ENCODE peak calls at places on chromosome 3, in eight cellular contexts. One of them, this sample, is unnamed.

GRCh38 chr3:188061133-188061532 is 92.8 kb upstream of the LPP start:
- DNase-seq in OCI-LY7: peak
- DNase-seq in WTC11: no peak
- DNase-seq in stomach: no peak
- DNase-seq in CD8-positive, alpha-beta T cell: peak
- DNase-seq in GM12864: no peak
- DNase-seq in lower lobe of right lung: no peak
- DNase-seq in CD14-positive monocyte: no peak
- DNase-seq in this sample: peak

GRCh38 chr3:101017048-101017447 is 23.8 kb upstream of the ABI3BP start:
- DNase-seq in OCI-LY7: no peak
- DNase-seq in WTC11: no peak
- DNase-seq in stomach: no peak
- DNase-seq in CD8-positive, alpha-beta T cell: no peak
- DNase-seq in GM12864: no peak
- DNase-seq in lower lobe of right lung: no peak
- DNase-seq in CD14-positive monocyte: no peak
- DNase-seq in this sample: peak

GRCh38 chr3:114899186-114899931 is 247.7 kb downstream of the ZBTB20 start:
- DNase-seq in OCI-LY7: no peak
- DNase-seq in WTC11: no peak
- DNase-seq in stomach: no peak
- DNase-seq in CD8-positive, alpha-beta T cell: no peak
- DNase-seq in GM12864: no peak
- DNase-seq in lower lobe of right lung: no peak
- DNase-seq in CD14-positive monocyte: no peak
- DNase-seq in this sample: no peak

GRCh38 chr3:13228584-13228983 is 155.4 kb upstream of the IQSEC1 start:
- DNase-seq in OCI-LY7: no peak
- DNase-seq in WTC11: no peak
- DNase-seq in stomach: no peak
- DNase-seq in CD8-positive, alpha-beta T cell: no peak
- DNase-seq in GM12864: no peak
- DNase-seq in lower lobe of right lung: no peak
- DNase-seq in CD14-positive monocyte: no peak
- DNase-seq in this sample: no peak

GRCh38 chr3:67609709-67610108 is 44.7 kb downstream of the SUCLG2 start:
- DNase-seq in OCI-LY7: no peak
- DNase-seq in WTC11: no peak
- DNase-seq in stomach: no peak
- DNase-seq in CD8-positive, alpha-beta T cell: no peak
- DNase-seq in GM12864: no peak
- DNase-seq in lower lobe of right lung: no peak
- DNase-seq in CD14-positive monocyte: no peak
- DNase-seq in this sample: no peak

GRCh38 chr3:181969925-181970324 is 258.2 kb downstream of the SOX2 start:
- DNase-seq in OCI-LY7: no peak
- DNase-seq in WTC11: no peak
- DNase-seq in stomach: no peak
- DNase-seq in CD8-positive, alpha-beta T cell: no peak
- DNase-seq in GM12864: no peak
- DNase-seq in lower lobe of right lung: no peak
- DNase-seq in CD14-positive monocyte: no peak
- DNase-seq in this sample: no peak

GRCh38 chr3:13474776-13475303 is 5.3 kb upstream of the HDAC11 start:
- DNase-seq in OCI-LY7: no peak
- DNase-seq in WTC11: no peak
- DNase-seq in stomach: no peak
- DNase-seq in CD8-positive, alpha-beta T cell: no peak
- DNase-seq in GM12864: no peak
- DNase-seq in lower lobe of right lung: no peak
- DNase-seq in CD14-positive monocyte: peak
- DNase-seq in this sample: no peak

GRCh38 chr3:20327889-20328288 is 141.9 kb upstream of the SGO1 start:
- DNase-seq in OCI-LY7: no peak
- DNase-seq in WTC11: no peak
- DNase-seq in stomach: no peak
- DNase-seq in CD8-positive, alpha-beta T cell: no peak
- DNase-seq in GM12864: no peak
- DNase-seq in lower lobe of right lung: no peak
- DNase-seq in CD14-positive monocyte: no peak
- DNase-seq in this sample: no peak

GRCh38 chr3:10391391-10391790 is 70.5 kb upstream of the SEC13 start:
- DNase-seq in OCI-LY7: no peak
- DNase-seq in WTC11: no peak
- DNase-seq in stomach: no peak
- DNase-seq in CD8-positive, alpha-beta T cell: no peak
- DNase-seq in GM12864: no peak
- DNase-seq in lower lobe of right lung: no peak
- DNase-seq in CD14-positive monocyte: no peak
- DNase-seq in this sample: no peak

GRCh38 chr3:161317077-161317476 is 54.2 kb downstream of the SPTSSB start:
- DNase-seq in OCI-LY7: no peak
- DNase-seq in WTC11: no peak
- DNase-seq in stomach: no peak
- DNase-seq in CD8-positive, alpha-beta T cell: no peak
- DNase-seq in GM12864: no peak
- DNase-seq in lower lobe of right lung: no peak
- DNase-seq in CD14-positive monocyte: no peak
- DNase-seq in this sample: no peak

GRCh38 chr3:42226470-42227425 is 39.2 kb downstream of the CCK start:
- DNase-seq in OCI-LY7: peak
- DNase-seq in WTC11: no peak
- DNase-seq in stomach: no peak
- DNase-seq in CD8-positive, alpha-beta T cell: no peak
- DNase-seq in GM12864: no peak
- DNase-seq in lower lobe of right lung: no peak
- DNase-seq in CD14-positive monocyte: no peak
- DNase-seq in this sample: no peak

GRCh38 chr3:4503050-4503449 is 9.9 kb downstream of the ITPR1 start:
- DNase-seq in OCI-LY7: peak
- DNase-seq in WTC11: no peak
- DNase-seq in stomach: no peak
- DNase-seq in CD8-positive, alpha-beta T cell: no peak
- DNase-seq in GM12864: peak
- DNase-seq in lower lobe of right lung: no peak
- DNase-seq in CD14-positive monocyte: no peak
- DNase-seq in this sample: no peak

GRCh38 chr3:189947948-189948723 is 172.6 kb downstream of the P3H2 start:
- DNase-seq in OCI-LY7: peak
- DNase-seq in WTC11: no peak
- DNase-seq in stomach: no peak
- DNase-seq in CD8-positive, alpha-beta T cell: no peak
- DNase-seq in GM12864: no peak
- DNase-seq in lower lobe of right lung: no peak
- DNase-seq in CD14-positive monocyte: no peak
- DNase-seq in this sample: peak

GRCh38 chr3:50644556-50644955 is 27.6 kb downstream of the MAPKAPK3 start:
- DNase-seq in OCI-LY7: no peak
- DNase-seq in WTC11: no peak
- DNase-seq in stomach: no peak
- DNase-seq in CD8-positive, alpha-beta T cell: no peak
- DNase-seq in GM12864: no peak
- DNase-seq in lower lobe of right lung: no peak
- DNase-seq in CD14-positive monocyte: no peak
- DNase-seq in this sample: no peak

GRCh38 chr3:112699436-112699978 is 58.6 kb upstream of the CCDC80 start:
- DNase-seq in OCI-LY7: no peak
- DNase-seq in WTC11: no peak
- DNase-seq in stomach: no peak
- DNase-seq in CD8-positive, alpha-beta T cell: no peak
- DNase-seq in GM12864: no peak
- DNase-seq in lower lobe of right lung: no peak
- DNase-seq in CD14-positive monocyte: no peak
- DNase-seq in this sample: peak
- TF ChIP-seq CTCF in OCI-LY7: no peak
- TF ChIP-seq CTCF in WTC11: no peak
- TF ChIP-seq CTCF in stomach: no peak
- TF ChIP-seq CTCF in CD8-positive, alpha-beta T cell: no peak
- TF ChIP-seq CTCF in GM12864: no peak
- TF ChIP-seq CTCF in lower lobe of right lung: no peak
- TF ChIP-seq CTCF in CD14-positive monocyte: no peak
- TF ChIP-seq CTCF in this sample: peak

DNA sequence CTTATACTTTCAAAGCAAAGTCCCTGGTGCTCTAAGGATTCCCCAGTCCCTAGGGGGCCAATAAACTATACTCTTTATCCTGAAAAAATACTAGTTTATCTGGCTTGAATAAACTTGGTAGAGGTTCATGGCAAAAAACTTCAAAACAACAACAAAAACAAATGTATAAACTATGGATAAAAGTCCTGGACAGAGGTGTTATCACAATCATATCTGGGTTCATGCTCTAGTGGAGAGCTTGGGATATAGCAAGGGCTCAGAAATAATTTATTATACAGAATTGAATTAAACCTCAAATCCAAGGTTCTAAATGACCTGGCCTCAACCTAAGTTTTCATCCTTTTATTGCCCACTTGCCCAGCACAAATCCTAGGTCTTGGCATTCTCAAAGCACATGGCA is 98.6 kb upstream of the TRIM42 start:
- DNase-seq in OCI-LY7: no peak
- DNase-seq in WTC11: no peak
- DNase-seq in stomach: no peak
- DNase-seq in CD8-positive, alpha-beta T cell: no peak
- DNase-seq in GM12864: no peak
- DNase-seq in lower lobe of right lung: no peak
- DNase-seq in CD14-positive monocyte: no peak
- DNase-seq in this sample: no peak
- TF ChIP-seq CTCF in OCI-LY7: peak
- TF ChIP-seq CTCF in WTC11: no peak
- TF ChIP-seq CTCF in stomach: no peak
- TF ChIP-seq CTCF in CD8-positive, alpha-beta T cell: no peak
- TF ChIP-seq CTCF in GM12864: no peak
- TF ChIP-seq CTCF in lower lobe of right lung: no peak
- TF ChIP-seq CTCF in CD14-positive monocyte: no peak
- TF ChIP-seq CTCF in this sample: no peak

DNA sequence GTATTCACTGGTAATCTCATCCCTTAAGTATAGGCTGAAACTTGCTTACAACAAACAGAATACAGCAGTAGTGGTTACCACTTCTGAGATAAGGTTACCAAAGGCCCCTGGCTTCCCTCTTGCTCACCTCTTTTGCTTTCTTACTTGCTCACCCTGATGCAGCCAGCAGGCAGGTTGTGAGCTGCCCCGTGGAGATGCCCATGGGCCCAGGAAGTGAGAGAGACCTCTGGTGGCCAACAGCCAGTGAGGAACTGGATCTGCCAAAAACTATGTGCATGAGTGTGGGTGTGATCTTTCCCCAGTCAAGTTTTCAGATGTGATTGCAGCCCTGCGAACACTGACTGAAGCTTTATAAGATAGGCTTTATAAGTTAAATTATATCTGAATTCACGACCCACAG is 48.7 kb downstream of the NMNAT3 start:
- DNase-seq in OCI-LY7: peak
- DNase-seq in WTC11: peak
- DNase-seq in stomach: no peak
- DNase-seq in CD8-positive, alpha-beta T cell: no peak
- DNase-seq in GM12864: peak
- DNase-seq in lower lobe of right lung: no peak
- DNase-seq in CD14-positive monocyte: no peak
- DNase-seq in this sample: no peak
- TF ChIP-seq CTCF in OCI-LY7: peak
- TF ChIP-seq CTCF in WTC11: no peak
- TF ChIP-seq CTCF in stomach: no peak
- TF ChIP-seq CTCF in CD8-positive, alpha-beta T cell: no peak
- TF ChIP-seq CTCF in GM12864: peak
- TF ChIP-seq CTCF in lower lobe of right lung: peak
- TF ChIP-seq CTCF in CD14-positive monocyte: peak
- TF ChIP-seq CTCF in this sample: no peak

DNA sequence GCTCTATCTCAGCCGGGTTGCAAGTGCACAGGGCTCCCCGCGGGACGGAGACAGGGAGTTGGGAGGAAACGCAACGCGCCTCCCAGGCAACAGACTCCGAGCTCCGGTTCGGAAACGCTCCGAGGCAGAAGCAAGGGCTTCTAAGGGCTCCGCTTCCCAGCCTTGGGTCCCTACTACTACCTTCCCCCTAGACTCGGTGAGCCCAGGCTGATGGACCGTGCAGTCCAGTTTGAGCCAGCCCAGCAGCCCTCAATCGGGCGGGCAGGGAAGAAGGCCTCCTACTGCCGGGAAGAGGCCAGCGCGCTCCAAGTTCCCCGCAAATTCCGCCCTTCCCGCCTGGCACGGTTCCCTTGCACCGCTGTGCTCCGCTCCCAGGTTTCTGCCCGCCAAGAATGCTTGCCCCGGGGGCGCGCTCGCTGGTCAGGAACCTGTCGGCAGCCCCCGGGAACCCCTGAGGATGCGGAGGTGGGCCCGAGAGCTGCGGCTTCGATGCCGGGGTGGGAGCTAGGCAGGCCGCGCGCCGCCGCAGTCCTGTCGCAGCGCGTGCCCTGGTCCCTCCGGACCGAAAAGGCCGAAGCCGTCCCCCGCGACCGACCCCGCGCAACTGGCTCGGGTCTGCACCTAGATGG is 728 bp downstream of the TRANK1 start:
- DNase-seq in OCI-LY7: peak
- DNase-seq in WTC11: peak
- DNase-seq in stomach: peak
- DNase-seq in CD8-positive, alpha-beta T cell: peak
- DNase-seq in GM12864: no peak
- DNase-seq in lower lobe of right lung: peak
- DNase-seq in CD14-positive monocyte: no peak
- DNase-seq in this sample: peak
- TF ChIP-seq CTCF in OCI-LY7: no peak
- TF ChIP-seq CTCF in WTC11: no peak
- TF ChIP-seq CTCF in stomach: no peak
- TF ChIP-seq CTCF in CD8-positive, alpha-beta T cell: no peak
- TF ChIP-seq CTCF in GM12864: no peak
- TF ChIP-seq CTCF in lower lobe of right lung: peak
- TF ChIP-seq CTCF in CD14-positive monocyte: no peak
- TF ChIP-seq CTCF in this sample: no peak

DNA sequence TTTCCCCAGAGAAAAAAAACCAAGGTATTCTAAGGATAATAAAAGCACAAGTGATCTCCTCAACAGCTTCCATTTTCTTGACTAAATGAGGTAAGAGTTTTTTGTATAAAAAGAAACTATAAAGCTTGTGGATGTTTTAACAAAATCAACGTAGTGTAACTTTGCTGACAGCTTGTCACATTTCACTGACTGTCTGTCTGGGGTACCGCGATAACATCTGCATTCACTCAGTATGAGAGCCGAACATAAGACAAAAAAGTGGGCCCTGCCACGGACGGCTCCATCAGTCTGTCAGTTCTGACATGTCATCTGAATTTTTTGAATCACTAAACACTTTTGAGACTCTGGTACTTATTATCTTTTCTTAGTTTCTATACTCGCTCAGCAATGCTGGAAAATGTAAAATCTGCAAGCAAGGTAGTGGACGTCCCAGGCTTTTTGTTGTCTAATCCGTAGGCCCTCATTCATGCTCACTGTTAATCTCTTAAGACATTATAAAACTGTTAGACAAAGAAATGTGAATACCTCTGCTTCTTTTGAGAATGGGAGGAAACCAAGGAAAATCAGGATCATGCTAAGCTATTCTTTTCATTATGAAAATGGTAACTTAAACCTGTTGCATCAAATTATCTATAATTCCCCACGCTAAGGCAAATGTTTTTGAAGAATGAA is 307.1 kb downstream of the MECOM start:
- DNase-seq in OCI-LY7: no peak
- DNase-seq in WTC11: no peak
- DNase-seq in stomach: no peak
- DNase-seq in CD8-positive, alpha-beta T cell: no peak
- DNase-seq in GM12864: no peak
- DNase-seq in lower lobe of right lung: no peak
- DNase-seq in CD14-positive monocyte: no peak
- DNase-seq in this sample: no peak
- TF ChIP-seq CTCF in OCI-LY7: no peak
- TF ChIP-seq CTCF in WTC11: no peak
- TF ChIP-seq CTCF in stomach: no peak
- TF ChIP-seq CTCF in CD8-positive, alpha-beta T cell: no peak
- TF ChIP-seq CTCF in GM12864: no peak
- TF ChIP-seq CTCF in lower lobe of right lung: no peak
- TF ChIP-seq CTCF in CD14-positive monocyte: no peak
- TF ChIP-seq CTCF in this sample: no peak